ENCODE peak calls at places on chromosomes 7 and 10, in six cellular contexts. One of them, this sample, is unnamed.
A peak's percentile ranks its signal among the peaks of the same experiment; 100 is the strongest.

GRCh38 chr7:113412410-113412809 is 294.1 kb upstream of the SMIM30 start:
- DNase-seq in adrenal gland: no peak
- DNase-seq in GM12865: no peak
- DNase-seq in cardiac fibroblast: no peak
- DNase-seq in tibial nerve: no peak
- DNase-seq in HepG2: no peak
- DNase-seq in this sample: no peak

GRCh38 chr7:155594163-155594732 is 47.9 kb upstream of the CNPY1 start:
- DNase-seq in adrenal gland: no peak
- DNase-seq in cardiac fibroblast: no peak
- DNase-seq in GM12865: no peak
- DNase-seq in HepG2: no peak
- DNase-seq in tibial nerve: no peak
- DNase-seq in this sample: no peak

GRCh38 chr10:86461963-86462804 is 59.4 kb downstream of the WAPL start:
- DNase-seq in cardiac fibroblast: no peak
- DNase-seq in adrenal gland: no peak
- DNase-seq in tibial nerve: no peak
- DNase-seq in GM12865: no peak
- DNase-seq in HepG2: no peak
- DNase-seq in this sample: no peak

GRCh38 chr7:82335001-82335400 is 108.6 kb downstream of the CACNA2D1 start:
- DNase-seq in HepG2: no peak
- DNase-seq in cardiac fibroblast: no peak
- DNase-seq in GM12865: no peak
- DNase-seq in tibial nerve: no peak
- DNase-seq in adrenal gland: no peak
- DNase-seq in this sample: no peak

GRCh38 chr7:74252893-74253292 is 1.3 kb downstream of the RFC2 start:
- DNase-seq in HepG2: no peak
- DNase-seq in cardiac fibroblast: no peak
- DNase-seq in GM12865: peak; percentile 67
- DNase-seq in adrenal gland: no peak
- DNase-seq in tibial nerve: no peak
- DNase-seq in this sample: no peak

GRCh38 chr7:112105584-112106540 is 100.3 kb downstream of the DOCK4 start:
- DNase-seq in tibial nerve: no peak
- DNase-seq in cardiac fibroblast: no peak
- DNase-seq in HepG2: no peak
- DNase-seq in adrenal gland: no peak
- DNase-seq in GM12865: no peak
- DNase-seq in this sample: no peak

GRCh38 chr7:78912781-78913180 is 540.7 kb downstream of the MAGI2 start:
- DNase-seq in cardiac fibroblast: peak; percentile 2
- DNase-seq in tibial nerve: no peak
- DNase-seq in GM12865: no peak
- DNase-seq in HepG2: no peak
- DNase-seq in adrenal gland: no peak
- DNase-seq in this sample: no peak

GRCh38 chr10:58512470-58513188 is at the start of gene BICC1:
- DNase-seq in HepG2: no peak
- DNase-seq in cardiac fibroblast: no peak
- DNase-seq in GM12865: no peak
- DNase-seq in tibial nerve: peak; percentile 40
- DNase-seq in adrenal gland: peak; percentile 15
- DNase-seq in this sample: no peak

GRCh38 chr7:42227931-42228591 is 8.9 kb downstream of the GLI3 start:
- DNase-seq in HepG2: no peak
- DNase-seq in GM12865: no peak
- DNase-seq in adrenal gland: no peak
- DNase-seq in tibial nerve: no peak
- DNase-seq in cardiac fibroblast: peak; percentile 41
- DNase-seq in this sample: no peak

GRCh38 chr10:118209215-118209614 is 132.9 kb downstream of the FAM204A start:
- DNase-seq in tibial nerve: no peak
- DNase-seq in cardiac fibroblast: no peak
- DNase-seq in GM12865: no peak
- DNase-seq in adrenal gland: no peak
- DNase-seq in HepG2: peak; percentile 45
- DNase-seq in this sample: no peak

GRCh38 chr7:139714163-139714901 is 63.5 kb downstream of the HIPK2 start:
- DNase-seq in tibial nerve: no peak
- DNase-seq in adrenal gland: peak; percentile 37
- DNase-seq in HepG2: no peak
- DNase-seq in cardiac fibroblast: no peak
- DNase-seq in GM12865: peak; percentile 96
- DNase-seq in this sample: no peak

GRCh38 chr7:18117482-18117881 is 89.8 kb upstream of the PRPS1L1 start:
- DNase-seq in GM12865: no peak
- DNase-seq in adrenal gland: no peak
- DNase-seq in tibial nerve: no peak
- DNase-seq in HepG2: no peak
- DNase-seq in cardiac fibroblast: peak; percentile 19
- DNase-seq in this sample: no peak

GRCh38 chr7:155277385-155277994 is 20.2 kb upstream of the INSIG1 start:
- DNase-seq in HepG2: no peak
- DNase-seq in adrenal gland: no peak
- DNase-seq in cardiac fibroblast: peak; percentile 31
- DNase-seq in GM12865: no peak
- DNase-seq in tibial nerve: no peak
- DNase-seq in this sample: no peak

GRCh38 chr7:126856691-126857291 is 395.9 kb downstream of the GRM8 start:
- DNase-seq in cardiac fibroblast: peak; percentile 1
- DNase-seq in tibial nerve: no peak
- DNase-seq in GM12865: peak; percentile 18
- DNase-seq in HepG2: peak; percentile 1
- DNase-seq in adrenal gland: no peak
- DNase-seq in this sample: no peak

GRCh38 chr10:77773631-77774426 is 136.2 kb upstream of the KCNMA1 start:
- DNase-seq in GM12865: no peak
- DNase-seq in tibial nerve: no peak
- DNase-seq in cardiac fibroblast: no peak
- DNase-seq in HepG2: no peak
- DNase-seq in adrenal gland: no peak
- DNase-seq in this sample: no peak

GRCh38 chr10:95469676-95470075 is 91.5 kb downstream of the SORBS1 start:
- DNase-seq in HepG2: no peak
- DNase-seq in GM12865: no peak
- DNase-seq in tibial nerve: no peak
- DNase-seq in cardiac fibroblast: no peak
- DNase-seq in adrenal gland: no peak
- DNase-seq in this sample: no peak

GRCh38 chr7:139340808-139341057 is 404 bp upstream of the FMC1 start:
- DNase-seq in adrenal gland: no peak
- DNase-seq in tibial nerve: no peak
- DNase-seq in GM12865: no peak
- DNase-seq in cardiac fibroblast: no peak
- DNase-seq in HepG2: no peak
- DNase-seq in this sample: no peak

GRCh38 chr10:46514431-46514861 is 42.0 kb downstream of the GPRIN2 start:
- DNase-seq in HepG2: no peak
- DNase-seq in tibial nerve: peak; percentile 4
- DNase-seq in cardiac fibroblast: no peak
- DNase-seq in GM12865: no peak
- DNase-seq in adrenal gland: peak; percentile 5
- DNase-seq in this sample: no peak

GRCh38 chr7:38312776-38313175 is 39.3 kb upstream of the TARP start:
- DNase-seq in tibial nerve: no peak
- DNase-seq in HepG2: no peak
- DNase-seq in adrenal gland: no peak
- DNase-seq in cardiac fibroblast: no peak
- DNase-seq in GM12865: no peak
- DNase-seq in this sample: no peak

GRCh38 chr7:1227814-1228534 is 4.7 kb upstream of the UNCX start:
- DNase-seq in cardiac fibroblast: no peak
- DNase-seq in HepG2: no peak
- DNase-seq in tibial nerve: no peak
- DNase-seq in adrenal gland: no peak
- DNase-seq in GM12865: no peak
- DNase-seq in this sample: no peak

GRCh38 chr7:11846311-11846710 is 14.3 kb upstream of the THSD7A start:
- DNase-seq in tibial nerve: no peak
- DNase-seq in GM12865: no peak
- DNase-seq in adrenal gland: no peak
- DNase-seq in cardiac fibroblast: no peak
- DNase-seq in HepG2: no peak
- DNase-seq in this sample: no peak

GRCh38 chr7:81624650-81625310 is 145.1 kb downstream of the HGF start:
- DNase-seq in adrenal gland: no peak
- DNase-seq in tibial nerve: no peak
- DNase-seq in cardiac fibroblast: no peak
- DNase-seq in HepG2: no peak
- DNase-seq in GM12865: no peak
- DNase-seq in this sample: no peak

GRCh38 chr7:1591876-1592275 is 22.0 kb upstream of the PSMG3 start:
- DNase-seq in adrenal gland: no peak
- DNase-seq in GM12865: no peak
- DNase-seq in HepG2: no peak
- DNase-seq in tibial nerve: no peak
- DNase-seq in cardiac fibroblast: no peak
- DNase-seq in this sample: no peak

GRCh38 chr10:95384011-95384704 is 93.4 kb upstream of the PDLIM1 start:
- DNase-seq in adrenal gland: no peak
- DNase-seq in GM12865: no peak
- DNase-seq in tibial nerve: no peak
- DNase-seq in cardiac fibroblast: no peak
- DNase-seq in HepG2: no peak
- DNase-seq in this sample: no peak

GRCh38 chr7:99137418-99138180 is 6.3 kb downstream of the SMURF1 start:
- DNase-seq in GM12865: no peak
- DNase-seq in HepG2: no peak
- DNase-seq in tibial nerve: no peak
- DNase-seq in cardiac fibroblast: peak; percentile 85
- DNase-seq in adrenal gland: no peak
- DNase-seq in this sample: no peak

GRCh38 chr10:3741688-3742461 is 43.1 kb downstream of the KLF6 start:
- DNase-seq in tibial nerve: no peak
- DNase-seq in adrenal gland: no peak
- DNase-seq in HepG2: no peak
- DNase-seq in GM12865: peak; percentile 30
- DNase-seq in cardiac fibroblast: no peak
- DNase-seq in this sample: no peak

GRCh38 chr7:14095233-14095950 is 105.9 kb upstream of the ETV1 start:
- DNase-seq in GM12865: no peak
- DNase-seq in tibial nerve: no peak
- DNase-seq in cardiac fibroblast: peak; percentile 31
- DNase-seq in HepG2: no peak
- DNase-seq in adrenal gland: peak; percentile 59
- DNase-seq in this sample: peak; percentile 62

GRCh38 chr7:151213826-151214225 is 3.5 kb upstream of the H2BK1 start:
- DNase-seq in tibial nerve: no peak
- DNase-seq in cardiac fibroblast: no peak
- DNase-seq in adrenal gland: no peak
- DNase-seq in GM12865: no peak
- DNase-seq in HepG2: no peak
- DNase-seq in this sample: no peak

GRCh38 chr7:112282476-112283188 is 76.1 kb downstream of the ZNF277 start:
- DNase-seq in tibial nerve: no peak
- DNase-seq in adrenal gland: no peak
- DNase-seq in HepG2: no peak
- DNase-seq in GM12865: no peak
- DNase-seq in cardiac fibroblast: no peak
- DNase-seq in this sample: peak; percentile 54

GRCh38 chr7:98178321-98178720 is 32.9 kb upstream of the BHLHA15 start:
- DNase-seq in GM12865: no peak
- DNase-seq in adrenal gland: no peak
- DNase-seq in cardiac fibroblast: no peak
- DNase-seq in tibial nerve: no peak
- DNase-seq in HepG2: no peak
- DNase-seq in this sample: no peak

DNA sequence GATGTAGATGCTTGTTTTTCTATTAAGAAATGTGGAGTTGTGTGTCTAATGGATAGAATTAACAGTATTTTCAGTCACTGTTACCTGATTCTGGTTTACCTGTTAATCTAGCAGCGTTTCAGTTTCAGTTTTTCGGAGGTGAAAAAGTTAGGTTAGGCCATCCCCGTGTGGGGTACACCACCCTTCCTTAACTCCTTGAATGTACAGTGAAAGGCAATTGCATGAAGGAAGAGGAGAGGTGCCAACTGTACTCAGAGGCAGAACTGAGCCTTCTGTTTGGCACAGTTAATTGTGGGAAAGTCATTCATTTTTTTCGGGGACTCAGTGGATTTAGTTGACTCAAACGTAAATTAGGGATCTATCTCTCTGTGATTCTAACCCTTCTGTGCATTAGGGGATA is 35.6 kb downstream of the RPA3 start:
- DNase-seq in tibial nerve: no peak
- DNase-seq in GM12865: no peak
- DNase-seq in adrenal gland: no peak
- DNase-seq in HepG2: no peak
- DNase-seq in cardiac fibroblast: no peak
- DNase-seq in this sample: no peak
- TF ChIP-seq CTCF in tibial nerve: no peak
- TF ChIP-seq CTCF in GM12865: no peak
- TF ChIP-seq CTCF in adrenal gland: no peak
- TF ChIP-seq CTCF in HepG2: no peak
- TF ChIP-seq CTCF in cardiac fibroblast: no peak
- TF ChIP-seq CTCF in this sample: no peak

DNA sequence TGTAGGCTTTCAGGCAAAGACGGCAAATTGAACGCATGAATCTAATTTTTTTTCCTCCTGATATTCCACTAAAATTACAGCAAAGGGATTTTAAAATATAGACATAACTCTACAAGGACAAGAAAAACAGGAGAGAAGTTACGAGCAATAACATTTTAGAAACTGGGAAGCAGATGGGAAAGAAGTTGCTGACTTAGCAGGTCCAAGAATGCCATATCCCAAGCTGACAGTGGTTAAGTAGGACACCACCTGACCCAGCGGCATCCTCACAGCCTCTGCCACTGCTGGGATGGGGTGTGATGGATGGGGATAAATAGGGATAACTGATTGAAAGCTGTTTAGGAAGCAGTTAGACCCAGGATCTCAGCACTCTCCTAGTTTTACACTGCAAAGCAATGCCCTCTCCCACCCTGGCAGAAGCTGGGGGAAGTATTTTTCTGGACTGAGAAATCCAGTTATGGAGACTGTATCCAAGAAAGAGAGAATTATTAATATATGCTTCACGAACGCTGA is 99.3 kb upstream of the LEP start:
- DNase-seq in cardiac fibroblast: no peak
- DNase-seq in tibial nerve: no peak
- DNase-seq in adrenal gland: no peak
- DNase-seq in GM12865: no peak
- DNase-seq in HepG2: no peak
- DNase-seq in this sample: no peak
- H3K4me3 ChIP-seq in cardiac fibroblast: no peak overlapping the region
- H3K4me3 ChIP-seq in tibial nerve: no peak overlapping the region
- H3K4me3 ChIP-seq in adrenal gland: no peak overlapping the region
- H3K4me3 ChIP-seq in GM12865: no peak overlapping the region
- H3K4me3 ChIP-seq in HepG2: no peak overlapping the region
- H3K4me3 ChIP-seq in this sample: no peak overlapping the region

GRCh38 chr10:10901906-10902305 is 115.8 kb upstream of the CELF2 start:
- DNase-seq in adrenal gland: no peak
- DNase-seq in cardiac fibroblast: no peak
- DNase-seq in tibial nerve: no peak
- DNase-seq in GM12865: no peak
- DNase-seq in HepG2: no peak
- DNase-seq in this sample: no peak
- TF ChIP-seq CTCF in adrenal gland: no peak
- TF ChIP-seq CTCF in cardiac fibroblast: no peak
- TF ChIP-seq CTCF in tibial nerve: no peak
- TF ChIP-seq CTCF in GM12865: no peak
- TF ChIP-seq CTCF in HepG2: no peak
- TF ChIP-seq CTCF in this sample: no peak

GRCh38 chr10:119659951-119660350 is 8.8 kb downstream of the BAG3 start:
- DNase-seq in GM12865: no peak
- DNase-seq in cardiac fibroblast: no peak
- DNase-seq in tibial nerve: no peak
- DNase-seq in adrenal gland: no peak
- DNase-seq in HepG2: peak; percentile 30
- DNase-seq in this sample: no peak
- H3K4me3 ChIP-seq in GM12865: no peak overlapping the region
- H3K4me3 ChIP-seq in cardiac fibroblast: no peak overlapping the region
- H3K4me3 ChIP-seq in tibial nerve: no peak overlapping the region
- H3K4me3 ChIP-seq in adrenal gland: no peak overlapping the region
- H3K4me3 ChIP-seq in HepG2: no peak overlapping the region
- H3K4me3 ChIP-seq in this sample: no peak overlapping the region

This sample was measured in LNCaP clone FGC.